ENCODE peak calls at places on chromosomes 16 and 17, in five cellular contexts. I, X, V, Q and N are unnamed samples.

GRCh38 chr16:85056211-85056748 is 28.7 kb downstream of the KIAA0513 start:
- DNase-seq in I (no peak), X (no peak), V (no peak), Q (no peak), N (no peak)

GRCh38 chr17:76644995-76645394 is 1.4 kb upstream of the ST6GALNAC1 start:
- DNase-seq in I (peak), X (no peak), V (no peak), Q (no peak), N (no peak)

GRCh38 chr17:78991017-78991783 is 11.5 kb upstream of the LGALS3BP start:
- DNase-seq in I (peak), X (no peak), V (no peak), Q (no peak), N (no peak)

GRCh38 chr16:11627822-11628457 is 40.3 kb upstream of the SNN start:
- DNase-seq in I (peak), X (no peak), V (no peak), Q (peak), N (peak)

GRCh38 chr17:58338907-58339774 is 10.5 kb upstream of the TSPOAP1 start:
- DNase-seq in I (peak), X (no peak), V (no peak), Q (peak), N (no peak)

GRCh38 chr17:11506635-11507034 is 91.6 kb upstream of the DNAH9 start:
- DNase-seq in I (no peak), X (no peak), V (no peak), Q (no peak), N (no peak)

GRCh38 chr17:77416096-77416713 is 275.4 kb downstream of the SEC14L1 start:
- DNase-seq in I (no peak), X (no peak), V (no peak), Q (no peak), N (no peak)

GRCh38 chr16:45454-45853 is 8.0 kb downstream of the POLR3K start:
- DNase-seq in I (no peak), X (no peak), V (no peak), Q (no peak), N (no peak)

GRCh38 chr17:13756763-13757162 is 155.0 kb upstream of the HS3ST3A1 start:
- DNase-seq in I (no peak), X (no peak), V (no peak), Q (no peak), N (no peak)

GRCh38 chr16:57623251-57624043 is 5.0 kb upstream of the ADGRG1 start:
- DNase-seq in I (peak), X (no peak), V (no peak), Q (no peak), N (no peak)

GRCh38 chr17:35546489-35546888 is 9.0 kb upstream of the SLFN12L start:
- DNase-seq in I (no peak), X (no peak), V (no peak), Q (no peak), N (no peak)
- H3K4me3 ChIP-seq in I (no peak), X (no peak), V (no peak), Q (no peak), N (no peak)

DNA sequence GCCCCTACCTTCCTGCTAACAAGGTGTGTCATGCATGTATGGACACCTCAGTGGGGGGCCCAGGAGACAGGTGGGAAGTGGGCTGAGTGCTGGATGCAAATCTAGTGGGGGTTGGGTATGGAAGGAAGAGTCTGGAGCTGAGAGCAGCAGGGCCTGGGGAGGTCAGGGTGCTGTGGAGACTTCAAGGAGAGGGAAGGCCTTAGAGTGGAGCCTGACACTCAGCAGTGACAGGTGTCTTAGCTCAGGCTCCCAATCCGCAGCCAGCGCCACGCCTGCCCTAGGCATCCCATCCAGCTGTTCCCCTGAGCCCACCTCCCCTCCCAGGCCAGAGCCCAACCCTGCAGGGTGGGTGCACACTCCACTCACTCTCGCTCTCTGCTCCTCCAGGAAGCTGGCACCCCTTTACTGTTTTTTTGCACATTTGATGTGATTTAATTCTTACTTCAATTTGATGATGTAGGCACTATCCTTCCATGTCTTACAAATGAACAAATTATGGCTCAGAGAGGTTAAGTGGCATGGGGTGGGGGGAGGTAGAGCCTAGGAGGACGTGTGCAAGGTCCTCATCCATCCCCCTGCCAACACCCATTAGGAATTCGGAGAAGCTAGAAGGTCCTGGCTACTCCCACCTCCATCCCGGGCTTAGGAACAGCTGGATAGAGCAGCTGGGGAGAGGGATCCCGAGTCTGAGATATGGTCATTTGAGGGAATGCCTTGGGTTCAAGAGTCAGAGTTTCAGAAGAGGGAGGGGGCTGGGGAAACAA is 2.2 kb downstream of the FAM171A2 start:
- DNase-seq in I (no peak), X (no peak), V (no peak), Q (no peak), N (no peak)
- H3K4me3 ChIP-seq in I (no peak), X (no peak), V (no peak), Q (no peak), N (no peak)

DNA sequence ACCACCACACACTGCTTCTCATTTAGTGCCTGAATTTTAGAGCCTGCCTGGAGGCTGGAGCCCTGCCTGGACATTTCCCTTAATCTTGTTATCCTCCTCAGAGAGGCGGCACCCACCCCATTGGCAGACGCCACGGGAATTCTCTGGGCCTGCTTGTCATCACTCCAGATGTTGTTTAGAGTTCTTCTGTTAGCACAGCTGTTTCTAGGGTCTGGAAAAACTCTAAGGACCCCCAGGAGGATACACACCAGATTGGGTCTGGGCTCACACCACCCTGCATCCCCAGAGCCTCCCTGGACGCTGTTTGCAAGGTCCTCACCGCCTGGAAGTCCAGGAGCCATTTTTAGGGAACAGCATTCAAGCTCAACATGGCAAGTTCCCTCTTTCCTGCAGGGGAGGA is 565 bp upstream of the XAF1 start:
- DNase-seq in I (peak), X (no peak), V (no peak), Q (no peak), N (peak)
- H3K4me3 ChIP-seq in I (peak), X (peak), V (no peak), Q (no peak), N (peak)

GRCh38 chr17:19742495-19742894 is 5.6 kb downstream of the ALDH3A1 start:
- DNase-seq in I (no peak), X (no peak), V (no peak), Q (no peak), N (no peak)
- H3K4me3 ChIP-seq in I (no peak), X (no peak), V (no peak), Q (no peak), N (no peak)

GRCh38 chr16:29876578-29877249 is 13.7 kb upstream of the CDIPT start:
- DNase-seq in I (no peak), X (no peak), V (no peak), Q (no peak), N (no peak)
- H3K4me3 ChIP-seq in I (no peak), X (peak), V (peak), Q (no peak), N (peak)

GRCh38 chr17:66602659-66603363 is 232.1 kb upstream of the CACNG5 start:
- DNase-seq in I (peak), X (no peak), V (no peak), Q (no peak), N (no peak)
- H3K4me3 ChIP-seq in I (no peak), X (no peak), V (no peak), Q (no peak), N (no peak)

DNA sequence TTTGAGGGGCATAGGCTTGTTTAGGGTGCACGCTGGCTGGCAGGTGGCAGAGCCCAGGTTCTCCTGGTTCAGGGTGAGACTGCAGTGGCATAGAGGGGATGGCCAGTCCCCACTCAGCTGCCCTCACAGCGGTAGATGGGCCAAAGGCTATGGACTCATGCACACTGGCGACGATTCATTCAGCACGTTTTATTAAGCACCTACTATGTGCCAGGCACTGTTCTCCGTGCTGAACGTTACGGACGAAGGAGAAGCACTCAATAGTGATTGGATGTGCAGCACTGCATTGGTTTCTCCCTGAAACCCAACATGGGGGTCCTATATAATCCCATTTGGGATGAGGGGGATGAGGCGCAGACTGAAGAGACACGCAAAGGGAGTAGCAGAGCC is 8.6 kb downstream of the GLIS2 start:
- DNase-seq in I (no peak), X (no peak), V (no peak), Q (no peak), N (no peak)
- H3K4me3 ChIP-seq in I (no peak), X (no peak), V (no peak), Q (no peak), N (no peak)